ENCODE peak calls at places on chromosomes 6 and 20, in five cellular contexts. C is HEK293T, D is HepG2, Q is H1, F is GM12878. H is an unnamed sample.

GRCh38 chr6:166204852-166205650 is 37.4 kb upstream of the TBXT start:
- DNase-seq in C (peak), D (no peak), Q (no peak), F (no peak), H (no peak)

GRCh38 chr6:33374359-33374910 is 17.2 kb upstream of the KIFC1 start:
- DNase-seq in C (no peak), D (no peak), Q (no peak), F (no peak), H (no peak)

GRCh38 chr6:16883414-16883813 is 122.2 kb upstream of the ATXN1 start:
- DNase-seq in C (no peak), D (no peak), Q (no peak), F (no peak), H (no peak)

GRCh38 chr6:110951986-110952794 is 6.3 kb upstream of the GTF3C6 start:
- DNase-seq in C (no peak), D (peak), Q (no peak), F (no peak), H (no peak)

GRCh38 chr20:62726716-62727583 is 18.3 kb downstream of the NTSR1 start:
- DNase-seq in C (no peak), D (no peak), Q (no peak), F (no peak), H (no peak)

GRCh38 chr6:107101211-107101610 is 14.1 kb downstream of the BEND3 start:
- DNase-seq in C (no peak), D (no peak), Q (no peak), F (no peak), H (no peak)

GRCh38 chr6:135146160-135146920 is 34.8 kb upstream of the MYB start:
- DNase-seq in C (peak), D (no peak), Q (no peak), F (no peak), H (no peak)

GRCh38 chr6:62286470-62286843 is 432 bp upstream of the KHDRBS2 start:
- DNase-seq in C (no peak), D (no peak), Q (no peak), F (no peak), H (no peak)

GRCh38 chr20:57613481-57613921 is 6.7 kb downstream of the ZBP1 start:
- DNase-seq in C (no peak), D (no peak), Q (no peak), F (no peak), H (no peak)

GRCh38 chr6:37357860-37358259 is 4.1 kb downstream of the RNF8 start:
- DNase-seq in C (no peak), D (no peak), Q (no peak), F (no peak), H (no peak)

GRCh38 chr6:87968435-87969278 is 79.0 kb upstream of the SPACA1 start:
- DNase-seq in C (peak), D (no peak), Q (no peak), F (no peak), H (peak)

GRCh38 chr20:48805286-48805685 is 22.5 kb downstream of the PREX1 start:
- DNase-seq in C (no peak), D (no peak), Q (no peak), F (no peak), H (no peak)

GRCh38 chr6:145151624-145152023 is 583.7 kb downstream of the EPM2A start:
- DNase-seq in C (no peak), D (no peak), Q (no peak), F (no peak), H (no peak)

GRCh38 chr20:50057409-50058053 is 55.4 kb downstream of the UBE2V1 start:
- DNase-seq in C (no peak), D (no peak), Q (no peak), F (no peak), H (no peak)

GRCh38 chr6:46637933-46638332 is 14.7 kb downstream of the CYP39A1 start:
- DNase-seq in C (no peak), D (no peak), Q (no peak), F (no peak), H (no peak)

GRCh38 chr20:49567421-49568256 is at the start of gene PTGIS:
- DNase-seq in C (no peak), D (no peak), Q (no peak), F (no peak), H (peak)

GRCh38 chr20:1858859-1859258 is 36.3 kb upstream of the SIRPA start:
- DNase-seq in C (no peak), D (no peak), Q (no peak), F (no peak), H (no peak)

DNA sequence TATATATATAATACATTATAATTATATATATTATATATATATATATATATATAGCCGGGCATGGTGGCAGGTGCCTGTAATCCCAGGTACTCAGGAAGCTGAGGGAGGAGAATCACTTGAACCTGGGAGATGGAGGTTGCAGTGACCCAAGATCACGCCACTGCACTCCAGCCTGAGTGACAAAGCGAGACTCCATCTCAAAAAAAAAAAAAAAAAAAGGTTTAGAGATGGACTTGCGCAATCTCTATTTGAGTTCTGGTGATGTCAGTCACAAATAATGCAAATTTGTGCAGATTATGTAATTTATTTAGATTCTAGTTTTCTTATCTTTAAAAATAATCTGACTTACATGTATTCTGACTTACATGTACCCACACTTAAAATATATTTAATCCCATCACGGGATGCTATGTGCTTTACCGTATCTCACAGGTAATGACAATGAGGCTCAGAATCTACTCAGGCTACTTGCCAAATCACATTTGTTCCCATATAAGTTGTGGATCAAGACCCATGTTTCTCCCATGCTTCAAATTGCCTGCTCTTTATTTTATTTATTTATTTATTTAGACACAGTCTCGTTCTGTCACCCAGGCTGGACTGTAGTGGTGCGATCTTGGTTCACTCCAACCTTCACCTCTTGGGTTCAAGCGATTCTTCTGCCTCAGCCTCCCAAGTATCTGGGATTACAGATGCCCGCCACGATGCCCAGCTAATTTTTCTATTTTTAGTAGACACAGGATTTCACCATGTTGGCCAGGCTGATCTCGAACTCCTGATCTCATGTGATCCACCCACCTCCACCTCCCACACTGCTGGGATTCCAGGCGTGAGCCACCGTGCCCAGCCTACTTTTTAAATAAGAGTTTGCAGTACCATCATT is 7.7 kb upstream of the UST start:
- DNase-seq in C (no peak), D (no peak), Q (no peak), F (no peak), H (no peak)
- TF ChIP-seq SUZ12 in C (no peak), D (no peak), Q (no peak), F (no peak), H (no peak)

GRCh38 chr6:147207851-147208754 is 3.9 kb downstream of the STXBP5 start:
- DNase-seq in C (no peak), D (no peak), Q (no peak), F (no peak), H (no peak)
- TF ChIP-seq SUZ12 in C (no peak), D (no peak), Q (no peak), F (no peak), H (no peak)

GRCh38 chr6:15460110-15460727 is 202.6 kb downstream of the DTNBP1 start:
- DNase-seq in C (no peak), D (no peak), Q (no peak), F (no peak), H (no peak)
- TF ChIP-seq SUZ12 in C (no peak), D (no peak), Q (no peak), F (no peak), H (no peak)

GRCh38 chr6:158906926-158907325 is 87.8 kb upstream of the EZR start:
- DNase-seq in C (no peak), D (no peak), Q (no peak), F (no peak), H (no peak)

GRCh38 chr6:158907931-158908330 is 88.8 kb upstream of the EZR start:
- DNase-seq in C (no peak), D (no peak), Q (no peak), F (no peak), H (no peak)

GRCh38 chr6:158905277-158905676 is 86.1 kb upstream of the EZR start:
- DNase-seq in C (no peak), D (no peak), Q (no peak), F (no peak), H (no peak)

GRCh38 chr6:158900614-158901312 is 81.6 kb upstream of the EZR start:
- DNase-seq in C (no peak), D (no peak), Q (no peak), F (no peak), H (no peak)

DNA sequence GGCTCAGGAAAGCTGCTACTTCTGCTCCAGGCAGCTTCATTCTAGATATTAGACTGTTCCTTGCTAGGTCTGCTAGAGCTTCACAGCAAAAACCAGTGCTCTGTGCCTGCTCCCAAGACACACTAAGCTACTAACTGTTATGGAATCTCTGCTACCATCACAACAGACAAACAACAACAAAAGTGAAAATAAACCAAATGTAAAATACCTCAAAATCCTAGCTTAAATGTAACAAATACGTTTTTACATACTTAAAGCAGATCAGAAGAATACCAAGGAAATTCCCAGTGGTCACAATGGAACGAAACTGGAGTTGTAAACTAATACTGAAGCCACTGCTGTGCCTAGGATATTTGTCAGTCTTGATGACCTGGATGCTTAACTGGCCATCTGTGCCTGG is 84.6 kb upstream of the EZR start:
- DNase-seq in C (no peak), D (no peak), Q (no peak), F (no peak), H (no peak)
- TF ChIP-seq SUZ12 in C (no peak), D (no peak), Q (no peak), F (no peak), H (no peak)

DNA sequence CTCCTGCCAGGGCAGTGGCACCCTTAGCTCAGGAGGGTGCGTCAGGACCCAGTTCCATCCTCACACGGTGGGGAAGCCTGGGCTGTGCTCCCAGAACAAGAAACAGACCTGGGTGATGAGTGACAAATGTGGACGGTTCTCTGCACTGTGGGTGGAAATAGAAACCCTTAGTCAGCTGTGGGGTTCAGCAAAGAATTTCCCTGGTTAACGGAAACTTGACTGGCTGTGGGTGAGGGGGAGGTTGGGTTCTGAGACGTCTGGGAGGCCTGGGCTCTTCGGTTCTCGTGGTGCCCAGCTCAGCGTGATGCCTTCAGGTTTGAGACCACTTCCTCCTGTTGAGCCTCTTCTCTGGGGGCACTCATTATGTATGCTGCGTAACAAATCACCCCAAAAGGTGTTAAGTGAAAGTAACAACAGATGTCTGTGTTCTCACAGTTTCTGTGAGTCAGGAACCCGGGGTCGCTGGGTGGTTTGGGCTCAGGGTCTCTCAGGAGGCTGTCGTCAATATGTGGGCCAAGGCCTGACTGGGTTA is 53.1 kb upstream of the FAM83D start:
- DNase-seq in C (no peak), D (no peak), Q (no peak), F (peak), H (no peak)
- TF ChIP-seq SUZ12 in C (no peak), D (no peak), Q (no peak), F (no peak), H (no peak)

GRCh38 chr6:26554669-26555504 is 16.7 kb downstream of the HMGN4 start:
- DNase-seq in C (no peak), D (peak), Q (no peak), F (no peak), H (no peak)

GRCh38 chr6:26553739-26554668 is 15.8 kb downstream of the HMGN4 start:
- DNase-seq in C (no peak), D (peak), Q (no peak), F (no peak), H (no peak)

GRCh38 chr6:26553264-26553738 is 15.1 kb downstream of the HMGN4 start:
- DNase-seq in C (no peak), D (peak), Q (no peak), F (no peak), H (no peak)

GRCh38 chr6:26555505-26556262 is 17.5 kb downstream of the HMGN4 start:
- DNase-seq in C (no peak), D (no peak), Q (no peak), F (no peak), H (no peak)

GRCh38 chr6:26556263-26557070 is 18.3 kb downstream of the HMGN4 start:
- DNase-seq in C (no peak), D (peak), Q (no peak), F (no peak), H (no peak)
- TF ChIP-seq SUZ12 in C (no peak), D (no peak), Q (no peak), F (no peak), H (no peak)

GRCh38 chr6:36120539-36120938 is 9.8 kb upstream of the MAPK13 start:
- DNase-seq in C (no peak), D (no peak), Q (no peak), F (no peak), H (no peak)
- TF ChIP-seq SUZ12 in C (no peak), D (no peak), Q (no peak), F (no peak), H (no peak)

GRCh38 chr6:39452306-39452705 is 129.8 kb upstream of the KCNK16 start:
- DNase-seq in C (no peak), D (no peak), Q (no peak), F (no peak), H (no peak)
- TF ChIP-seq SUZ12 in C (no peak), D (no peak), Q (no peak), F (no peak), H (no peak)

GRCh38 chr20:35603695-35604443 is 11.8 kb upstream of the SPAG4 start:
- DNase-seq in C (no peak), D (no peak), Q (no peak), F (no peak), H (no peak)
- TF ChIP-seq SUZ12 in C (no peak), D (no peak), Q (no peak), F (no peak), H (no peak)